ENCODE peak calls at places on chromosome 11, in ten cellular contexts. P is activated CD8-positive, alpha-beta T cell treated with anti-CD3 and anti-CD28 coated beads for 36 hours; A is T-helper 1 cell; D is SJSA1; S is NCI-H460; L is natural killer cell treated with Interleukin-12 subunit alpha and Interleukin-12 subunit beta and Interleukin-15 and Interleukin-18, amount 100 ng/mL, for 72 hours; V is AG04450; I is effector CD4-positive, alpha-beta T cell; H is amniotic stem cell; G is activated CD4-positive, alpha-beta T cell treated with anti-CD3 and anti-CD28 coated beads for 36 hours. W is an unnamed sample.

GRCh38 chr11:35826949-35827348 is 116.9 kb upstream of the LDLRAD3 start:
- DNase-seq in P (no peak), A (no peak), D (no peak), S (no peak), L (no peak), V (no peak), I (no peak), H (no peak), G (no peak), W (no peak)

GRCh38 chr11:128502736-128503135 is 84.6 kb downstream of the ETS1 start:
- DNase-seq in P (no peak), A (no peak), D (peak; percentile 64), S (no peak), L (no peak), V (peak; percentile 82), I (no peak), H (peak; percentile 95), G (no peak), W (no peak)

GRCh38 chr11:126465573-126466287 is 110.2 kb downstream of the ST3GAL4 start:
- DNase-seq in P (peak; percentile 75), A (no peak), D (no peak), S (no peak), L (no peak), V (no peak), I (no peak), H (no peak), G (peak; percentile 59), W (peak; percentile 26)

GRCh38 chr11:8006349-8006977 is 19.3 kb downstream of the EIF3F start:
- DNase-seq in P (peak; percentile 58), A (peak; percentile 34), D (no peak), S (peak; percentile 69), L (no peak), V (peak; percentile 44), I (peak; percentile 27), H (peak; percentile 62), G (peak; percentile 63), W (peak; percentile 50)

GRCh38 chr11:88555829-88556202 is 218.3 kb upstream of the CTSC start:
- DNase-seq in P (no peak), A (no peak), D (no peak), S (no peak), L (no peak), V (no peak), I (no peak), H (no peak), G (no peak), W (no peak)

GRCh38 chr11:125348704-125349635 is 147.1 kb downstream of the FEZ1 start:
- DNase-seq in P (peak; percentile 54), A (peak; percentile 19), D (no peak), S (peak; percentile 20), L (no peak), V (no peak), I (peak; percentile 14), H (peak; percentile 22), G (peak; percentile 62), W (peak; percentile 70)

GRCh38 chr11:67484847-67485311 is 2.1 kb downstream of the AIP start:
- DNase-seq in P (peak; percentile 91), A (peak; percentile 49), D (no peak), S (no peak), L (peak; percentile 65), V (no peak), I (peak; percentile 55), H (no peak), G (peak; percentile 89), W (peak; percentile 83)

GRCh38 chr11:7892059-7892699 is 38.9 kb downstream of the OR10A6 start:
- DNase-seq in P (no peak), A (no peak), D (peak; percentile 44), S (no peak), L (no peak), V (peak; percentile 63), I (no peak), H (peak; percentile 58), G (no peak), W (no peak)

GRCh38 chr11:46346886-46347636 is at the start of gene DGKZ:
- DNase-seq in P (peak; percentile 85), A (peak; percentile 82), D (peak; percentile 78), S (peak; percentile 75), L (peak; percentile 93), V (no peak), I (peak; percentile 80), H (peak; percentile 41), G (peak; percentile 93), W (peak; percentile 90)

GRCh38 chr11:7499046-7499445 is 13.7 kb downstream of the OLFML1 start:
- DNase-seq in P (no peak), A (no peak), D (no peak), S (no peak), L (no peak), V (no peak), I (no peak), H (no peak), G (no peak), W (no peak)

GRCh38 chr11:70323811-70324210 is 53.3 kb downstream of the PPFIA1 start:
- DNase-seq in P (no peak), A (no peak), D (no peak), S (no peak), L (no peak), V (no peak), I (no peak), H (no peak), G (no peak), W (no peak)

GRCh38 chr11:30788849-30789248 is 202.7 kb upstream of the MPPED2 start:
- DNase-seq in P (peak; percentile 3), A (no peak), D (no peak), S (no peak), L (no peak), V (no peak), I (no peak), H (no peak), G (no peak), W (no peak)

GRCh38 chr11:20912046-20912821 is 242.8 kb downstream of the NELL1 start:
- DNase-seq in P (no peak), A (no peak), D (no peak), S (no peak), L (no peak), V (no peak), I (no peak), H (no peak), G (no peak), W (no peak)

GRCh38 chr11:91435694-91436375 is 788.8 kb upstream of the FAT3 start:
- DNase-seq in P (no peak), A (no peak), D (no peak), S (no peak), L (no peak), V (no peak), I (no peak), H (no peak), G (no peak), W (no peak)

GRCh38 chr11:111602865-111603632 is 800 bp downstream of the SIK2 start:
- DNase-seq in P (peak; percentile 50), A (peak; percentile 6), D (no peak), S (no peak), L (no peak), V (no peak), I (no peak), H (no peak), G (peak; percentile 21), W (peak; percentile 15)

GRCh38 chr11:7677071-7677470 is 3.8 kb upstream of the CYB5R2 start:
- DNase-seq in P (no peak), A (no peak), D (no peak), S (peak; percentile 34), L (no peak), V (no peak), I (no peak), H (peak; percentile 58), G (no peak), W (no peak)

GRCh38 chr11:56750190-56750589 is 1.7 kb upstream of the OR9G4 start:
- DNase-seq in P (no peak), A (no peak), D (no peak), S (no peak), L (no peak), V (no peak), I (no peak), H (no peak), G (no peak), W (no peak)

GRCh38 chr11:12289667-12290476 is 87.5 kb upstream of the PARVA start:
- DNase-seq in P (no peak), A (no peak), D (no peak), S (no peak), L (no peak), V (no peak), I (no peak), H (no peak), G (no peak), W (no peak)

GRCh38 chr11:10866893-10867331 is 9.1 kb upstream of the ZBED5 start:
- DNase-seq in P (no peak), A (no peak), D (no peak), S (no peak), L (no peak), V (peak; percentile 34), I (no peak), H (peak; percentile 54), G (no peak), W (no peak)

GRCh38 chr11:15159085-15159484 is 44.4 kb downstream of the INSC start:
- DNase-seq in P (no peak), A (no peak), D (no peak), S (no peak), L (no peak), V (no peak), I (no peak), H (no peak), G (no peak), W (no peak)

GRCh38 chr11:40435344-40435743 is 1024.1 kb downstream of the LRRC4C start:
- DNase-seq in P (no peak), A (no peak), D (no peak), S (no peak), L (no peak), V (no peak), I (no peak), H (no peak), G (no peak), W (no peak)

GRCh38 chr11:94046796-94047195 is 25.6 kb downstream of the HEPHL1 start:
- DNase-seq in P (no peak), A (no peak), D (no peak), S (no peak), L (no peak), V (no peak), I (no peak), H (no peak), G (no peak), W (no peak)

GRCh38 chr11:440065-441042 is 1.5 kb downstream of the ANO9 start:
- DNase-seq in P (peak; percentile 33), A (no peak), D (no peak), S (no peak), L (no peak), V (no peak), I (no peak), H (no peak), G (peak; percentile 48), W (peak; percentile 12)

GRCh38 chr11:124167852-124168251 is 15.3 kb upstream of the OR10D3 start:
- DNase-seq in P (no peak), A (no peak), D (no peak), S (no peak), L (no peak), V (no peak), I (no peak), H (no peak), G (no peak), W (no peak)

GRCh38 chr11:34632105-34632780 is 11.3 kb downstream of the EHF start:
- DNase-seq in P (no peak), A (no peak), D (no peak), S (no peak), L (no peak), V (no peak), I (no peak), H (no peak), G (no peak), W (no peak)

GRCh38 chr11:101127348-101127698 is 2.3 kb downstream of the PGR start:
- DNase-seq in P (no peak), A (no peak), D (no peak), S (no peak), L (no peak), V (no peak), I (no peak), H (no peak), G (peak; percentile 10), W (no peak)

GRCh38 chr11:118916842-118917388 is 8.8 kb downstream of the BCL9L start:
- DNase-seq in P (no peak), A (no peak), D (no peak), S (peak; percentile 65), L (no peak), V (no peak), I (no peak), H (peak; percentile 79), G (peak; percentile 16), W (no peak)

GRCh38 chr11:32817181-32817842 is 12.4 kb upstream of the PRRG4 start:
- DNase-seq in P (no peak), A (no peak), D (no peak), S (no peak), L (no peak), V (no peak), I (no peak), H (no peak), G (no peak), W (no peak)